ENCODE peak calls at places on chromosomes 11 and 22, in seven cellular contexts. One of them, this sample, is unnamed.

GRCh38 chr22:37440875-37441274 is 13.6 kb upstream of the ELFN2 start:
- DNase-seq in mesenchymal stem cell: no peak
- DNase-seq in Caki2: no peak
- DNase-seq in naive thymus-derived CD8-positive, alpha-beta T cell: no peak
- DNase-seq in adrenal gland: no peak
- DNase-seq in RKO: no peak
- DNase-seq in GM23338: no peak
- DNase-seq in this sample: no peak

GRCh38 chr11:27722117-27722844 is 22.0 kb upstream of the BDNF start:
- DNase-seq in mesenchymal stem cell: peak; percentile 75
- DNase-seq in Caki2: no peak
- DNase-seq in naive thymus-derived CD8-positive, alpha-beta T cell: no peak
- DNase-seq in adrenal gland: peak; percentile 16
- DNase-seq in RKO: no peak
- DNase-seq in GM23338: peak; percentile 89
- DNase-seq in this sample: no peak

GRCh38 chr11:75557649-75558494 is 4.2 kb upstream of the SERPINH1 start:
- DNase-seq in mesenchymal stem cell: peak; percentile 88
- DNase-seq in Caki2: no peak
- DNase-seq in naive thymus-derived CD8-positive, alpha-beta T cell: no peak
- DNase-seq in adrenal gland: peak; percentile 79
- DNase-seq in RKO: no peak
- DNase-seq in GM23338: no peak
- DNase-seq in this sample: peak; percentile 97

GRCh38 chr11:131661137-131661536 is 290.7 kb downstream of the NTM start:
- DNase-seq in mesenchymal stem cell: peak; percentile 25
- DNase-seq in Caki2: no peak
- DNase-seq in naive thymus-derived CD8-positive, alpha-beta T cell: no peak
- DNase-seq in adrenal gland: no peak
- DNase-seq in RKO: peak; percentile 5
- DNase-seq in GM23338: no peak
- DNase-seq in this sample: no peak

GRCh38 chr22:24302591-24302990 is 32.0 kb downstream of the SPECC1L start:
- DNase-seq in mesenchymal stem cell: no peak
- DNase-seq in Caki2: no peak
- DNase-seq in naive thymus-derived CD8-positive, alpha-beta T cell: no peak
- DNase-seq in adrenal gland: no peak
- DNase-seq in RKO: no peak
- DNase-seq in GM23338: no peak
- DNase-seq in this sample: no peak

GRCh38 chr11:59802639-59803176 is 7.9 kb downstream of the MRPL16 start:
- DNase-seq in mesenchymal stem cell: peak; percentile 70
- DNase-seq in Caki2: peak; percentile 41
- DNase-seq in naive thymus-derived CD8-positive, alpha-beta T cell: peak; percentile 47
- DNase-seq in adrenal gland: peak; percentile 38
- DNase-seq in RKO: peak; percentile 52
- DNase-seq in GM23338: peak; percentile 58
- DNase-seq in this sample: peak; percentile 70

GRCh38 chr22:38314992-38315800 is 2.0 kb downstream of the CSNK1E start:
- DNase-seq in mesenchymal stem cell: peak; percentile 45
- DNase-seq in Caki2: no peak
- DNase-seq in naive thymus-derived CD8-positive, alpha-beta T cell: no peak
- DNase-seq in adrenal gland: no peak
- DNase-seq in RKO: peak; percentile 52
- DNase-seq in GM23338: no peak
- DNase-seq in this sample: peak; percentile 43

GRCh38 chr11:105144887-105145286 is 5.3 kb upstream of the CARD18 start:
- DNase-seq in mesenchymal stem cell: peak; percentile 75
- DNase-seq in Caki2: no peak
- DNase-seq in naive thymus-derived CD8-positive, alpha-beta T cell: no peak
- DNase-seq in adrenal gland: no peak
- DNase-seq in RKO: peak; percentile 59
- DNase-seq in GM23338: no peak
- DNase-seq in this sample: peak; percentile 50

GRCh38 chr11:11569936-11570491 is 51.8 kb downstream of the GALNT18 start:
- DNase-seq in mesenchymal stem cell: no peak
- DNase-seq in Caki2: no peak
- DNase-seq in naive thymus-derived CD8-positive, alpha-beta T cell: no peak
- DNase-seq in adrenal gland: peak; percentile 21
- DNase-seq in RKO: no peak
- DNase-seq in GM23338: no peak
- DNase-seq in this sample: peak; percentile 3

GRCh38 chr11:72721689-72722049 is 30.5 kb downstream of the ARAP1 start:
- DNase-seq in mesenchymal stem cell: no peak
- DNase-seq in Caki2: no peak
- DNase-seq in naive thymus-derived CD8-positive, alpha-beta T cell: peak; percentile 33
- DNase-seq in adrenal gland: peak; percentile 53
- DNase-seq in RKO: no peak
- DNase-seq in GM23338: no peak
- DNase-seq in this sample: peak; percentile 52

GRCh38 chr22:32969502-32969901 is 88.7 kb downstream of the SYN3 start:
- DNase-seq in mesenchymal stem cell: no peak
- DNase-seq in Caki2: no peak
- DNase-seq in naive thymus-derived CD8-positive, alpha-beta T cell: no peak
- DNase-seq in adrenal gland: no peak
- DNase-seq in RKO: no peak
- DNase-seq in GM23338: no peak
- DNase-seq in this sample: no peak

GRCh38 chr22:44326549-44326881 is 13.8 kb upstream of the SHISAL1 start:
- DNase-seq in mesenchymal stem cell: no peak
- DNase-seq in Caki2: no peak
- DNase-seq in naive thymus-derived CD8-positive, alpha-beta T cell: no peak
- DNase-seq in adrenal gland: no peak
- DNase-seq in RKO: no peak
- DNase-seq in GM23338: no peak
- DNase-seq in this sample: no peak

GRCh38 chr22:28920757-28921584 is 37.6 kb downstream of the ZNRF3 start:
- DNase-seq in mesenchymal stem cell: no peak
- DNase-seq in Caki2: no peak
- DNase-seq in naive thymus-derived CD8-positive, alpha-beta T cell: no peak
- DNase-seq in adrenal gland: no peak
- DNase-seq in RKO: no peak
- DNase-seq in GM23338: peak; percentile 30
- DNase-seq in this sample: no peak

This sample was measured in fibroblast of villous mesenchyme.